ENCODE peak calls at places on chromosomes 13 and 19, in five cellular contexts. I is IMR-90, B is mesenchymal stem cell, N is H9, M is neuronal stem cell. D is an unnamed sample.
A peak's percentile ranks its signal among the peaks of the same experiment; 100 is the strongest.

GRCh38 chr13:38398810-38399493 is 49.3 kb downstream of the UFM1 start:
- DNase-seq in N (no peak), I (peak; percentile 39), M (no peak), B (peak; percentile 64), D (no peak)

GRCh38 chr19:36111200-36111539 is 227 bp downstream of the OVOL3 start:
- DNase-seq in N (no peak), B (no peak), I (no peak), M (no peak), D (no peak)

GRCh38 chr19:54299515-54299914 is 13.5 kb downstream of the LILRA5 start:
- DNase-seq in B (no peak), N (no peak), I (no peak), M (no peak), D (no peak)

GRCh38 chr19:20453424-20453938 is 112.1 kb downstream of the ZNF737 start:
- DNase-seq in M (no peak), B (no peak), I (no peak), N (no peak), D (no peak)

GRCh38 chr19:7224205-7224833 is 69.9 kb downstream of the INSR start:
- DNase-seq in M (no peak), I (peak; percentile 30), B (no peak), N (no peak), D (no peak)

GRCh38 chr19:16366433-16367268 is 42.0 kb downstream of the KLF2 start:
- DNase-seq in N (no peak), M (no peak), B (no peak), I (no peak), D (no peak)

GRCh38 chr19:16001481-16002312 is 52.9 kb downstream of the OR10H4 start:
- DNase-seq in M (no peak), B (peak; percentile 67), N (no peak), I (peak; percentile 77), D (no peak)

GRCh38 chr13:77749481-77749880 is 52.0 kb downstream of the SLAIN1 start:
- DNase-seq in B (no peak), N (no peak), M (peak; percentile 4), I (no peak), D (no peak)

GRCh38 chr13:103067751-103068563 is 1.7 kb upstream of the SLC10A2 start:
- DNase-seq in B (no peak), M (no peak), N (peak; percentile 87), I (no peak), D (peak; percentile 57)

GRCh38 chr19:4971424-4971793 is 2.5 kb downstream of the KDM4B start:
- DNase-seq in M (no peak), I (no peak), B (peak; percentile 40), N (peak; percentile 84), D (peak; percentile 78)

GRCh38 chr19:21328402-21328801 is 808 bp downstream of the ZNF708 start:
- DNase-seq in I (no peak), N (no peak), B (no peak), M (peak; percentile 18), D (peak; percentile 82)

GRCh38 chr19:40800339-40800996 is 1.5 kb downstream of the EGLN2 start:
- DNase-seq in N (no peak), M (no peak), B (no peak), I (no peak), D (no peak)

GRCh38 chr19:43765109-43765876 is 10.5 kb upstream of the SMG9 start:
- DNase-seq in I (peak; percentile 97), B (peak; percentile 98), M (no peak), N (peak; percentile 60), D (peak; percentile 89)

GRCh38 chr13:42215578-42216421 is 56.2 kb upstream of the AKAP11 start:
- DNase-seq in N (peak; percentile 41), M (peak; percentile 4), I (peak; percentile 60), B (peak; percentile 53), D (peak; percentile 57)

GRCh38 chr19:7013678-7014077 is 7.6 kb downstream of the MBD3L2B start:
- DNase-seq in M (no peak), I (no peak), B (no peak), N (no peak), D (no peak)

GRCh38 chr19:54339646-54340358 is 840 bp upstream of the LILRA4 start:
- DNase-seq in I (no peak), B (no peak), M (no peak), N (no peak), D (no peak)

GRCh38 chr13:38430761-38431160 is 81.1 kb downstream of the UFM1 start:
- DNase-seq in I (no peak), N (no peak), M (no peak), B (no peak), D (no peak)

GRCh38 chr19:33797821-33798633 is 1.4 kb downstream of the KCTD15 start:
- DNase-seq in I (peak; percentile 33), M (peak; percentile 61), B (peak; percentile 65), N (peak; percentile 77), D (peak; percentile 77)

GRCh38 chr19:40358773-40359172 is 10.3 kb downstream of the PLD3 start:
- DNase-seq in N (no peak), B (no peak), I (no peak), M (no peak), D (no peak)

GRCh38 chr19:33294058-33294798 is 8.1 kb downstream of the CEBPA start:
- DNase-seq in N (no peak), M (no peak), B (no peak), I (no peak), D (peak; percentile 30)

GRCh38 chr13:113869263-113869662 is 5.4 kb upstream of the GAS6 start:
- DNase-seq in B (no peak), M (no peak), N (no peak), I (no peak), D (no peak)

GRCh38 chr13:105050696-105051095 is 1484.8 kb downstream of the EFNB2 start:
- DNase-seq in M (no peak), I (peak; percentile 4), B (no peak), N (no peak), D (no peak)

GRCh38 chr19:7152568-7152967 is 83.1 kb downstream of the ZNF557 start:
- DNase-seq in I (no peak), M (no peak), B (no peak), N (peak; percentile 32), D (peak; percentile 36)

GRCh38 chr19:3146677-3147100 is 10.9 kb downstream of the GNA15 start:
- DNase-seq in M (no peak), B (no peak), I (no peak), N (peak; percentile 71), D (peak; percentile 23)

GRCh38 chr13:35744566-35745203 is 268.2 kb upstream of the MAB21L1 start:
- DNase-seq in I (peak; percentile 16), M (no peak), N (no peak), B (no peak), D (peak; percentile 39)

GRCh38 chr19:40621283-40621682 is 20.1 kb downstream of the LTBP4 start:
- DNase-seq in I (no peak), M (no peak), B (no peak), N (no peak), D (no peak)

GRCh38 chr19:28999733-29000433 is 213.1 kb downstream of the UQCRFS1 start:
- DNase-seq in B (no peak), M (no peak), N (no peak), I (no peak), D (no peak)

GRCh38 chr19:45866400-45867176 is 2.5 kb downstream of the FOXA3 start:
- DNase-seq in N (no peak), M (no peak), I (no peak), B (no peak), D (no peak)
- H2BK5ac ChIP-seq in N (no peak overlapping the region), M (no peak overlapping the region), I (no peak overlapping the region), B (no peak overlapping the region), D (no peak overlapping the region)

DNA sequence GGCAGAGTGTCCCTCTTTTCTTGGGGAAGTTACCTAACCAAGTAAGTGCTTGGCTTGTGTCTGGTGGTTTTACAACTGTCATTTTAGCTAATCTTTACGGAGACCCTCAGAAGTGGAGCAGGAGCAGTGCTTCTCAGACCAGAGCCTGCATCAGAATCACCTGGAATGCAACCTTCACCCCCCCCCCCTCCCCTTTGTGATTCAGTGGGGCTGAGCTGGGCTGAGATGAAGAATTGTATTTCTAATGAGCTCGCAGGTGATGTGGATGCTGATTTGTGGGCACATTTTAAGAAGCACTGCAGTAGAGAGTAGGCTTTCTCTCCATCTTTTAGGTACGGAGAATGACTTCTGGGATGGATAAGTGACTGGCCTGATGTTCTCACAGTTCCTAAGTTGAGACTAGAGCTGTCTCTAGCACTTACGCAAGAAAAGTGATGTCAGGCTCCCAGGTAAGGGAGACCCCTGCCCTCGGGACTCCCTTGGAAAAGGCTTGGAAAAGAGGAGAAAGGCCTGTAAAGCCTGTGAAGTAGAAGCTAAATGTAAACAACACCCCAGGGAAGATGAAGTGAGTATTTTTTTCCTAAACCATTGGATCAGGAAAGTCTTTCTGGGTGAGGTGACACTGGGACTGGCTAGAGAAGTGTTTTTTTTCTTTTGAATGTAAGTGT is 23.3 kb upstream of the RNF113B start:
- DNase-seq in M (no peak), B (peak; percentile 52), I (no peak), N (peak; percentile 82), D (peak; percentile 58)
- H2BK5ac ChIP-seq in M (no peak overlapping the region), B (no peak overlapping the region), I (peak overlapping the region; percentile 69), N (no peak overlapping the region), D (no peak overlapping the region)

DNA sequence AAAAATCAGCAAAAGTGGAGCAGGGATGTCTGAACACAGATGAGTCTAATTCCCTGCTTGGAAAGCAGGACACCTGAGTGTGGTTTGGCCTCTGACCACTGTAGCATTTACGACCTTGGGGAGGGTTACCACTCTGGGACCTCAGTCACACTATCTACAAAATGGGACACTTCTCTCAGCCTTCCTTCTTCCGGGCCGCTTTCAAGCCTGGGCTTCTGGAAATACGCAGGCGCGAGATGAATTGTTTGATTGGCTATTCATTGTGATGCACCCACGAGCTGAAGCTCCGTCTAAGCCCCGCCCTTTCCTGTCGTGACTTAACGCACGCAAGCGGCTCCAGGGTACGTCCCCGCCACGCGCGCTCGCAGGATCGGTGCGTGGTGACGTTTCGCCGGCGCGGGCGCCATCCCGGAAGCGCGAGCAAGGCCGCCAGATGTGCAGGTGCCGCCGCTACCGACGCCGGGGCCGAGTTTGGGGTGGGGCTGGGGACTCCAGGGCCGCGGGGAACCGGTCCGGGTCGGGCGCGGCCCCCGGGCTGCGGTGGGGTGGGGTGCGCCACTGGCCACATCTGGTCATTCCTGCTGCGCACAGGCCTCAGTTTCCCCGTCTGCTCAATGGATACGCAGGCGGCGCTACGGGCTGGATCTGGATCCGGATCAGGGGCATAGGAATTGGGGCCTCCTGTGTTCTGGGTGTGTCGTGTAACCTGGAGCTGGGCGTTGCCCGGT is at the start of gene KXD1:
- DNase-seq in B (peak; percentile 99), I (peak; percentile 99), N (peak; percentile 93), M (peak; percentile 83), D (peak; percentile 97)
- H2BK5ac ChIP-seq in B (peak within 1 kb of the TSS; percentile 26), I (peak within 1 kb of the TSS; percentile 69), N (no peak within 1 kb of the TSS), M (no peak within 1 kb of the TSS), D (no peak within 1 kb of the TSS)

GRCh38 chr13:112731667-112732616 is 42.1 kb downstream of the ATP11A start:
- DNase-seq in B (no peak), M (no peak), N (no peak), I (no peak), D (no peak)

GRCh38 chr13:112733661-112734379 is 44.0 kb downstream of the ATP11A start:
- DNase-seq in N (peak; percentile 84), M (peak; percentile 74), B (no peak), I (no peak), D (peak; percentile 65)

GRCh38 chr13:112734696-112735547 is 45.1 kb downstream of the ATP11A start:
- DNase-seq in M (no peak), B (no peak), I (peak; percentile 18), N (no peak), D (no peak)

GRCh38 chr13:112733112-112733511 is 43.3 kb downstream of the ATP11A start:
- DNase-seq in B (no peak), M (no peak), N (peak; percentile 74), I (no peak), D (peak; percentile 49)

DNA sequence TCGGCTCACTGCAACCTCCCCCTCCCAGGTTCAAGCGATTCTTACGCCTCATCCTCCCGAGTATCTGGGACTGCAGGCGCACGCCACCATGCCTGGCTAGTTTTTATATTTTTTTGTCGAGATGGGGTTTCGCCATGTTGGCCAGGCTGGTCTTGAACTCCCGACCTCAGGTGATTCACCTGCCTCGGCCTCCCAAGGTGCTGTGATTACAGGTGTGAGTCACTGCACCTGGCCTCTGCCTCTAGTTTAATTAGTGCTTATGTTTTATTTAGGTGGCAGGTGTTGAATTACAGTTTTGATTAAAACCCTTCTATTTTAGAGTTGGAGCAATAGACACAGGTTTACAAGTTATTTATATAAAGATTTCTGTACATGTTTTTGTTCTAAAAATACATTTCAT is 42.8 kb downstream of the ATP11A start:
- DNase-seq in N (no peak), B (no peak), M (no peak), I (no peak), D (no peak)
- H2BK5ac ChIP-seq in N (no peak overlapping the region), B (no peak overlapping the region), M (no peak overlapping the region), I (no peak overlapping the region), D (no peak overlapping the region)